ENCODE peak calls at places on chromosomes 2 and 18, in seven cellular contexts. S is stomach, T is A549, X is HepG2, U is tibial nerve, H is SK-N-SH, E is esophagus muscularis mucosa. Y is an unnamed sample.

GRCh38 chr18:55340998-55341397 is 247.0 kb downstream of the TCF4 start:
- DNase-seq in S (no peak), X (no peak), E (no peak), U (no peak), H (no peak), T (no peak), Y (no peak)

GRCh38 chr2:207770602-207771404 is 1.1 kb upstream of the FZD5 start:
- DNase-seq in X (no peak), S (no peak), H (no peak), E (no peak), T (no peak), U (no peak), Y (peak; percentile 88)

GRCh38 chr2:184154438-184154837 is 443.9 kb upstream of the ZNF804A start:
- DNase-seq in S (no peak), H (no peak), T (no peak), X (no peak), E (no peak), U (no peak), Y (no peak)

GRCh38 chr2:56333812-56334485 is 150.2 kb downstream of the CCDC85A start:
- DNase-seq in U (no peak), E (no peak), H (no peak), T (no peak), X (no peak), S (no peak), Y (no peak)

GRCh38 chr18:48099481-48100167 is 169.2 kb upstream of the SMAD2 start:
- DNase-seq in U (no peak), T (no peak), X (no peak), S (no peak), H (no peak), E (no peak), Y (no peak)

GRCh38 chr18:80168982-80169381 is 59.9 kb downstream of the ADNP2 start:
- DNase-seq in U (no peak), E (no peak), S (peak; percentile 13), T (no peak), X (no peak), H (no peak), Y (no peak)

GRCh38 chr2:32947484-32948143 is 861 bp downstream of the LTBP1 start:
- DNase-seq in X (no peak), H (peak; percentile 82), E (peak; percentile 88), S (peak; percentile 45), U (no peak), T (peak; percentile 78), Y (peak; percentile 21)

GRCh38 chr18:68376931-68377330 is 338.0 kb downstream of the TMX3 start:
- DNase-seq in U (no peak), X (no peak), S (no peak), H (no peak), T (no peak), E (no peak), Y (no peak)

GRCh38 chr2:168166902-168167510 is 80.4 kb downstream of the STK39 start:
- DNase-seq in U (no peak), T (peak; percentile 10), X (peak; percentile 88), S (no peak), E (peak; percentile 24), H (no peak), Y (no peak)

GRCh38 chr2:241692448-241692847 is 5.8 kb upstream of the DTYMK start:
- DNase-seq in T (peak; percentile 37), E (no peak), U (no peak), S (no peak), H (no peak), X (no peak), Y (no peak)

GRCh38 chr2:53964987-53965687 is 5.7 kb downstream of the PSME4 start:
- DNase-seq in U (no peak), X (no peak), E (no peak), S (no peak), T (peak; percentile 20), H (no peak), Y (no peak)

GRCh38 chr2:112621792-112622527 is 23.8 kb upstream of the SLC20A1 start:
- DNase-seq in X (no peak), U (no peak), E (no peak), S (peak; percentile 16), H (no peak), T (no peak), Y (peak; percentile 18)

GRCh38 chr18:75612491-75612890 is 185.0 kb upstream of the SMIM21 start:
- DNase-seq in U (no peak), S (no peak), T (no peak), X (no peak), E (no peak), H (no peak), Y (no peak)

GRCh38 chr2:145563752-145564615 is 1044.1 kb upstream of the ZEB2 start:
- DNase-seq in U (no peak), H (no peak), T (no peak), X (no peak), E (no peak), S (no peak), Y (no peak)

GRCh38 chr18:32289480-32290075 is 99.7 kb downstream of the MEP1B start:
- DNase-seq in X (peak; percentile 66), T (peak; percentile 58), E (no peak), H (peak; percentile 70), U (peak; percentile 62), S (peak; percentile 54), Y (no peak)

GRCh38 chr2:204049635-204050034 is 113.1 kb downstream of the ICOS start:
- DNase-seq in X (no peak), E (no peak), U (no peak), S (no peak), H (no peak), T (no peak), Y (no peak)

GRCh38 chr2:240000671-240001070 is 24.5 kb downstream of the NDUFA10 start:
- DNase-seq in H (no peak), S (no peak), T (no peak), X (no peak), E (no peak), U (no peak), Y (no peak)
- TF ChIP-seq EP300 in H (no peak), S (no peak), T (no peak), X (no peak), E (no peak), U (no peak), Y (no peak)

DNA sequence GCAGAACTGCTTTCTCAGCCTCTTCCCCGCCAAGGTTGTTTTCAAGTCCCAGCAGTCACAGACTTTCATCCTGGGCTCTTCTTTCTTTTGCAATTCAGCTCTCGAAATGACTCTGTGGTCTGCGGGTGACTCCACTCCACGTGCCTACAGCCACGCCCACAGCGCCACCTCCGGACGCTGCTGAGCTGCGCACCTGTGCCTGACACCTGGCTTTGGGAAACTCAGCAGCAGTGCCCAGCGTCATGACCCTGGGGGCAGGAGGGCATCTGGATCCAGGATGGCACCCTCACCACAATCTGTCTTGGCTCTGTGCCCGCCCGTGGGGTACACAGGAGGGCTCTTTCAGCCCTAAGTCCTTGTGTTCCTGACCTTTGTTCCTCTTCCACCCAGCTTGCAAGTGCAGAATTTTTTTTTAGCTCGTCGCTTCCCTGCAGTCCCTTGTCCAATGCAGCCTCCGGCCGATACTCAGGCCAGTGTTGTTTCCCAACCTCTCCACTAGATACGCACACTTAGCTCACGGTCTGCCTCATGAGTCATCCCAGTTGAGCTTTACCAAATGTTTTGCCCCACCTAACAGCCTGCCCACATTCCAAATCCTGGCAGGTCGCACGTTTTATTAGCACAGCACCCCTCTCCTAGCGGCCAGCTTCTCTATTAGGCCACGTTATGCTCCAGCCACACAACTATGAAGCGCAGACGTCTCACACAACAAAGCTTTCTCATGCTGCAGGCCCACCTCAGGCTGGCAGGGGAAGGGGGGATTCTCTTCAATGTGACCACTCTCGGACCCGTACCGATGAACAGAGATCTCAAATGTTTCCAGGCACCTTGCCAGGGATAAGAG is 6.5 kb upstream of the CAPN10 start:
- DNase-seq in H (no peak), T (peak; percentile 82), E (no peak), S (peak; percentile 78), X (peak; percentile 96), U (no peak), Y (peak; percentile 93)
- TF ChIP-seq EP300 in H (no peak), T (no peak), E (no peak), S (no peak), X (no peak), U (no peak), Y (no peak)

GRCh38 chr2:85953476-85953875 is 64.7 kb upstream of the ST3GAL5 start:
- DNase-seq in U (no peak), E (no peak), S (no peak), H (no peak), T (no peak), X (no peak), Y (no peak)

GRCh38 chr2:85952196-85952734 is 63.5 kb upstream of the ST3GAL5 start:
- DNase-seq in T (no peak), H (no peak), X (no peak), S (no peak), U (no peak), E (no peak), Y (no peak)

GRCh38 chr2:85949280-85949679 is 60.5 kb upstream of the ST3GAL5 start:
- DNase-seq in E (peak; percentile 72), S (peak; percentile 43), U (peak; percentile 37), H (no peak), X (no peak), T (no peak), Y (no peak)

GRCh38 chr2:85950743-85951142 is 62.0 kb upstream of the ST3GAL5 start:
- DNase-seq in X (no peak), H (no peak), T (no peak), U (no peak), E (peak; percentile 26), S (no peak), Y (no peak)

DNA sequence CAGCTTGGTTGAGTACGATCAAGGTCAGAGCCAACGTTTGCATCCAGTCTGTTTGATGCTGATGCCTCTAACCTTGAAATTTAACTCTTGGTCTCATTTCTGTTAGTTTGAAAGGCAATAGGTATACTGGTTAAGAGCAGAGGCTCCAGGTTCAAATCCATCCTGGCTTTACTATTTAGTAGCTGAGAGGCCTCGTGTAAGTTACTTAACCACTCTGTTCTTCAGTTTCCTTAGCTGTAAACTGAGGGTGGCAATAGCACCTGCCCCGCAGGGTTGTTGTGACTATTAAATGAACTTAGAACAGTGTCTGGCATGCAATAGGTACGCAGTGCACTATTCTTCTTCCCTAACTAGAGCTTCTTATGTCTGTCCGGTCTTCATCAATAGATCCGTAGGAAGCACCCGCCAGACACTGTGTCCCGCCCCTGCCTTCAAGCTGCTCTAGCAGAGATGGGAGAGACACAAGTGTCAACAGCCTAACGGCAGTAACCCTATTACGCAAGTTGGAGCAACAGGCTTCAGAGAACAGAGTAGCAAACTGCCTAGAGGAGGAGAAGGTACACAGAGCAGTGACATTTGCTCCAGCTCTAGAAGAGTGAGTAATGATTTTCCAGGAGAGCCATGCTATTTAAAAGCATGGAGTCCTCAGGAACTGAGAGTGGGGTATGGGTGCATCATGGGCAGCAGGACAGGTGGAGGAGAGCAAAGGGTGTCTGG is 62.7 kb upstream of the ST3GAL5 start:
- DNase-seq in U (no peak), X (peak; percentile 61), T (no peak), S (no peak), E (peak; percentile 37), H (no peak), Y (peak; percentile 68)
- TF ChIP-seq EP300 in U (no peak), X (no peak), T (no peak), S (no peak), E (no peak), H (no peak), Y (peak; percentile 68)

DNA sequence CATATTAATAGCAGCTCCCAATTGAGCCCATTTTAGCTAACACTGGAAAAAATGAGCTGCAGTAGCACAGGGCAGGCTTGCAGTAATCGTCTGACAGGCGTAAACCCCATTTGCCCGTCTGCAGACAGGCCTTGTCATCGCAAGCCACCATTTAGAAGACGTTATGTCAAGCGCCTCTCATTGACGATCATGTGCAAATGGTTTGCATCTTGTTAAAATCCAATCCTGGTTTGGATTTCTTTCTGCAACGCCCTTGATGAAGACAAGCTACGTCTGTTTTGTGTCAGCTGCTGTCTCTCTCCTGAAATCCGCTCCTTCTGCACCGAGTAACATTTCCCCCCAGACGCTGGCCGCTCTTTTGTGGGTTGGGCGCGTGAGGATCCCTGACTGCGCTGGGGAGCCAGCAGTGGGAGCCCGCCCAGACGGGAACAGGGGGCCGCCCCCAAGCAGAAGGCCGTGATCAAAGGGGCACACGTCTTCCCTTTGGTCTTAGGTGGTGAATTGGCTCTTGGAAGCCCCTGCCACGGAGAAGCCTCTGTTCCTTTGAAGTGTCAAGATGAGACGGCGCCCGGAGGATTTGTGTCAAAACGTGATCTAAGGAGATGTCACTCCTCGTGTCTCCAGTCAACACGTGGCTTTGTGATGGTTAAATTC is 84.2 kb upstream of the GPC1 start:
- DNase-seq in U (no peak), T (no peak), X (no peak), S (no peak), E (no peak), H (peak; percentile 83), Y (no peak)
- TF ChIP-seq EP300 in U (no peak), T (no peak), X (no peak), S (no peak), E (no peak), H (no peak), Y (no peak)